ENCODE peak calls at places on chromosomes 5 and 9, in seven cellular contexts. One of them, this sample, is unnamed.
A peak's percentile ranks its signal among the peaks of the same experiment; 100 is the strongest.

GRCh38 chr5:150626853-150627276 is 13.6 kb upstream of the SYNPO start:
- DNase-seq in heart right ventricle: peak; percentile 62
- DNase-seq in PC-9: no peak
- DNase-seq in Peyer's patch: no peak
- DNase-seq in psoas muscle: peak; percentile 76
- DNase-seq in breast epithelium: peak; percentile 60
- DNase-seq in neuronal stem cell: no peak
- DNase-seq in this sample: no peak

GRCh38 chr5:170420809-170421412 is 31.7 kb upstream of the KCNMB1 start:
- DNase-seq in heart right ventricle: peak; percentile 75
- DNase-seq in PC-9: peak; percentile 27
- DNase-seq in Peyer's patch: peak; percentile 73
- DNase-seq in psoas muscle: no peak
- DNase-seq in breast epithelium: peak; percentile 45
- DNase-seq in neuronal stem cell: peak; percentile 78
- DNase-seq in this sample: peak; percentile 23

GRCh38 chr5:148107608-148108007 is 43.8 kb downstream of the SPINK5 start:
- DNase-seq in heart right ventricle: no peak
- DNase-seq in PC-9: no peak
- DNase-seq in Peyer's patch: no peak
- DNase-seq in psoas muscle: no peak
- DNase-seq in breast epithelium: no peak
- DNase-seq in neuronal stem cell: no peak
- DNase-seq in this sample: no peak

GRCh38 chr5:142922223-142922952 is 152.2 kb downstream of the ARHGAP26 start:
- DNase-seq in heart right ventricle: no peak
- DNase-seq in PC-9: no peak
- DNase-seq in Peyer's patch: no peak
- DNase-seq in psoas muscle: no peak
- DNase-seq in breast epithelium: no peak
- DNase-seq in neuronal stem cell: no peak
- DNase-seq in this sample: no peak

GRCh38 chr9:127154390-127155191 is 32.2 kb upstream of the ANGPTL2 start:
- DNase-seq in heart right ventricle: peak; percentile 84
- DNase-seq in PC-9: no peak
- DNase-seq in Peyer's patch: peak; percentile 52
- DNase-seq in psoas muscle: peak; percentile 78
- DNase-seq in breast epithelium: peak; percentile 16
- DNase-seq in neuronal stem cell: no peak
- DNase-seq in this sample: no peak

GRCh38 chr5:174665347-174665746 is 59.0 kb upstream of the MSX2 start:
- DNase-seq in heart right ventricle: no peak
- DNase-seq in PC-9: no peak
- DNase-seq in Peyer's patch: no peak
- DNase-seq in psoas muscle: no peak
- DNase-seq in breast epithelium: no peak
- DNase-seq in neuronal stem cell: no peak
- DNase-seq in this sample: no peak

GRCh38 chr5:117504245-117504644 is 929.6 kb upstream of the SEMA6A start:
- DNase-seq in heart right ventricle: no peak
- DNase-seq in PC-9: no peak
- DNase-seq in Peyer's patch: no peak
- DNase-seq in psoas muscle: no peak
- DNase-seq in breast epithelium: no peak
- DNase-seq in neuronal stem cell: no peak
- DNase-seq in this sample: no peak

GRCh38 chr9:91930475-91930874 is 19.6 kb downstream of the ROR2 start:
- DNase-seq in heart right ventricle: no peak
- DNase-seq in PC-9: no peak
- DNase-seq in Peyer's patch: no peak
- DNase-seq in psoas muscle: no peak
- DNase-seq in breast epithelium: no peak
- DNase-seq in neuronal stem cell: peak; percentile 14
- DNase-seq in this sample: no peak

GRCh38 chr5:175246242-175246891 is 197.6 kb downstream of the DRD1 start:
- DNase-seq in heart right ventricle: no peak
- DNase-seq in PC-9: no peak
- DNase-seq in Peyer's patch: no peak
- DNase-seq in psoas muscle: no peak
- DNase-seq in breast epithelium: no peak
- DNase-seq in neuronal stem cell: no peak
- DNase-seq in this sample: peak; percentile 55

GRCh38 chr9:136679431-136679941 is 7.8 kb downstream of the AGPAT2 start:
- DNase-seq in heart right ventricle: no peak
- DNase-seq in PC-9: no peak
- DNase-seq in Peyer's patch: no peak
- DNase-seq in psoas muscle: peak; percentile 81
- DNase-seq in breast epithelium: peak; percentile 78
- DNase-seq in neuronal stem cell: no peak
- DNase-seq in this sample: no peak

GRCh38 chr5:158874814-158875213 is 224.9 kb downstream of the EBF1 start:
- DNase-seq in heart right ventricle: no peak
- DNase-seq in PC-9: no peak
- DNase-seq in Peyer's patch: no peak
- DNase-seq in psoas muscle: no peak
- DNase-seq in breast epithelium: no peak
- DNase-seq in neuronal stem cell: no peak
- DNase-seq in this sample: no peak

GRCh38 chr9:13970018-13970417 is 343.9 kb downstream of the NFIB start:
- DNase-seq in heart right ventricle: no peak
- DNase-seq in PC-9: no peak
- DNase-seq in Peyer's patch: no peak
- DNase-seq in psoas muscle: no peak
- DNase-seq in breast epithelium: no peak
- DNase-seq in neuronal stem cell: no peak
- DNase-seq in this sample: no peak

GRCh38 chr5:146813748-146814147 is 64.8 kb downstream of the PPP2R2B start:
- DNase-seq in heart right ventricle: no peak
- DNase-seq in PC-9: no peak
- DNase-seq in Peyer's patch: no peak
- DNase-seq in psoas muscle: no peak
- DNase-seq in breast epithelium: no peak
- DNase-seq in neuronal stem cell: no peak
- DNase-seq in this sample: no peak

GRCh38 chr5:176529824-176530195 is 7.4 kb downstream of the RNF44 start:
- DNase-seq in heart right ventricle: no peak
- DNase-seq in PC-9: no peak
- DNase-seq in Peyer's patch: peak; percentile 87
- DNase-seq in psoas muscle: no peak
- DNase-seq in breast epithelium: no peak
- DNase-seq in neuronal stem cell: no peak
- DNase-seq in this sample: no peak

GRCh38 chr5:51382759-51383493 is at the start of gene ISL1:
- DNase-seq in heart right ventricle: no peak
- DNase-seq in PC-9: no peak
- DNase-seq in Peyer's patch: peak; percentile 72
- DNase-seq in psoas muscle: peak; percentile 67
- DNase-seq in breast epithelium: no peak
- DNase-seq in neuronal stem cell: peak; percentile 91
- DNase-seq in this sample: no peak

GRCh38 chr9:33117306-33117705 is 40.8 kb upstream of the SMU1 start:
- DNase-seq in heart right ventricle: no peak
- DNase-seq in PC-9: no peak
- DNase-seq in Peyer's patch: no peak
- DNase-seq in psoas muscle: no peak
- DNase-seq in breast epithelium: no peak
- DNase-seq in neuronal stem cell: no peak
- DNase-seq in this sample: no peak

GRCh38 chr5:78318337-78318736 is 23.8 kb upstream of the AP3B1 start:
- DNase-seq in heart right ventricle: no peak
- DNase-seq in PC-9: no peak
- DNase-seq in Peyer's patch: no peak
- DNase-seq in psoas muscle: no peak
- DNase-seq in breast epithelium: no peak
- DNase-seq in neuronal stem cell: no peak
- DNase-seq in this sample: no peak

GRCh38 chr9:38022995-38023394 is 46.0 kb downstream of the SHB start:
- DNase-seq in heart right ventricle: no peak
- DNase-seq in PC-9: peak; percentile 59
- DNase-seq in Peyer's patch: no peak
- DNase-seq in psoas muscle: no peak
- DNase-seq in breast epithelium: peak; percentile 63
- DNase-seq in neuronal stem cell: no peak
- DNase-seq in this sample: no peak

GRCh38 chr5:1129725-1130082 is 17.8 kb upstream of the SLC12A7 start:
- DNase-seq in heart right ventricle: no peak
- DNase-seq in PC-9: peak; percentile 95
- DNase-seq in Peyer's patch: peak; percentile 85
- DNase-seq in psoas muscle: no peak
- DNase-seq in breast epithelium: no peak
- DNase-seq in neuronal stem cell: no peak
- DNase-seq in this sample: no peak

GRCh38 chr5:15393146-15393545 is 106.8 kb upstream of the FBXL7 start:
- DNase-seq in heart right ventricle: no peak
- DNase-seq in PC-9: no peak
- DNase-seq in Peyer's patch: no peak
- DNase-seq in psoas muscle: no peak
- DNase-seq in breast epithelium: no peak
- DNase-seq in neuronal stem cell: no peak
- DNase-seq in this sample: no peak

GRCh38 chr9:89743576-89744254 is 138.9 kb downstream of the GADD45G start:
- DNase-seq in heart right ventricle: no peak
- DNase-seq in PC-9: no peak
- DNase-seq in Peyer's patch: peak; percentile 64
- DNase-seq in psoas muscle: no peak
- DNase-seq in breast epithelium: peak; percentile 50
- DNase-seq in neuronal stem cell: no peak
- DNase-seq in this sample: no peak

DNA sequence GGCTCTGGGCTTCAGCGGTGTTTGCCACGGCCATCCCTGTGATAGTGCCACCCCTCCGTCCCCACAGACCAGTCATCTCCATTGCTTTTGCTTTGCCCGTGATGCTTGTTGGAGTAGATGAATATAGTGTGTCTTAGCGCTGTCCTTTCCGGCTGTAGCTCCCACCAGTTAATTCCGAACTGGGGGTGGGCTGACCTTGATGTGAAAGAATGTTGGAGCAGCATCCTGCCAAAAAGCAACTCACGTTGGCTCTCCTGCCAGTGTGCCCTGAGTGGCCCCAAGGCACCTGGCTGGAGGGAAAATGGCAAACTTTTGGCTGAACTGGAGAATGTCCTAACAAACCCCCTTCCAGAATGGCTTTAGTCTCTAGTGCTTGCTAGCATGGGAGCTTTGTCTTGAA is 20.0 kb downstream of the CLTA start:
- DNase-seq in heart right ventricle: no peak
- DNase-seq in PC-9: no peak
- DNase-seq in Peyer's patch: no peak
- DNase-seq in psoas muscle: no peak
- DNase-seq in breast epithelium: no peak
- DNase-seq in neuronal stem cell: no peak
- DNase-seq in this sample: no peak
- H3K4me1 ChIP-seq in heart right ventricle: peaks cover 93% of the 10 kb centered on the region
- H3K4me1 ChIP-seq in PC-9: no peaks in the 10 kb centered on the region
- H3K4me1 ChIP-seq in Peyer's patch: no peaks in the 10 kb centered on the region
- H3K4me1 ChIP-seq in psoas muscle: peaks cover 55% of the 10 kb centered on the region
- H3K4me1 ChIP-seq in breast epithelium: no peaks in the 10 kb centered on the region
- H3K4me1 ChIP-seq in neuronal stem cell: peaks cover 13% of the 10 kb centered on the region
- H3K4me1 ChIP-seq in this sample: no peaks in the 10 kb centered on the region

GRCh38 chr9:95044731-95045508 is 272.6 kb downstream of the FANCC start:
- DNase-seq in heart right ventricle: no peak
- DNase-seq in PC-9: no peak
- DNase-seq in Peyer's patch: peak; percentile 79
- DNase-seq in psoas muscle: peak; percentile 87
- DNase-seq in breast epithelium: no peak
- DNase-seq in neuronal stem cell: peak; percentile 69
- DNase-seq in this sample: no peak
- H3K4me3 ChIP-seq in heart right ventricle: peak overlapping the region; percentile 23
- H3K4me3 ChIP-seq in PC-9: no peak overlapping the region
- H3K4me3 ChIP-seq in Peyer's patch: peak overlapping the region; percentile 30
- H3K4me3 ChIP-seq in psoas muscle: peak overlapping the region; percentile 54
- H3K4me3 ChIP-seq in breast epithelium: no peak overlapping the region
- H3K4me3 ChIP-seq in neuronal stem cell: peak overlapping the region; percentile 18
- H3K4me3 ChIP-seq in this sample: peak overlapping the region; percentile 24

DNA sequence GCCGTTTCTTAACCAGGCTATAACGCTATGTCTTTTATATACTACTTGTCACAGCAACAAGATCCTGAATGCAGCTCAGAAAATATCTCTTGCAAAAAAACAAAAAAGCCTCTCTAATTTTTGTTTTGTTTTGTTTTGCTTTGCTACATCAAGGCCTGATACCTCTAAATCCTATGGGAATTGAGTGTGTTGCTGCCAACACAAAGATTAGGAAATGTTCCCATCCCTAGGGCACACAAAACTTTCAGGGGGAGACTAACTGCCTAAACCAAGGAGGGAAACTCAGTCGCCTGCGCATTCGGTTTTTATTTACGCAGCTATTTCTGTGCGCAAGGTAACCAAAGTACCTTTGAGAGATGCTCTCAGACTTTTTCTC is 1.7 kb downstream of the SSBP2 start:
- DNase-seq in heart right ventricle: no peak
- DNase-seq in PC-9: no peak
- DNase-seq in Peyer's patch: no peak
- DNase-seq in psoas muscle: no peak
- DNase-seq in breast epithelium: no peak
- DNase-seq in neuronal stem cell: no peak
- DNase-seq in this sample: no peak
- H3K27ac ChIP-seq in heart right ventricle: peak overlapping the region; percentile 88
- H3K27ac ChIP-seq in PC-9: no peak overlapping the region
- H3K27ac ChIP-seq in Peyer's patch: peak overlapping the region; percentile 88
- H3K27ac ChIP-seq in psoas muscle: peak overlapping the region; percentile 82
- H3K27ac ChIP-seq in breast epithelium: peak overlapping the region; percentile 99
- H3K27ac ChIP-seq in neuronal stem cell: no peak overlapping the region
- H3K27ac ChIP-seq in this sample: no peak overlapping the region

GRCh38 chr9:133580971-133581370 is 28.2 kb downstream of the FAM163B start:
- DNase-seq in heart right ventricle: no peak
- DNase-seq in PC-9: no peak
- DNase-seq in Peyer's patch: no peak
- DNase-seq in psoas muscle: no peak
- DNase-seq in breast epithelium: no peak
- DNase-seq in neuronal stem cell: no peak
- DNase-seq in this sample: no peak

GRCh38 chr9:133581553-133582343 is 27.4 kb downstream of the FAM163B start:
- DNase-seq in heart right ventricle: peak; percentile 66
- DNase-seq in PC-9: no peak
- DNase-seq in Peyer's patch: no peak
- DNase-seq in psoas muscle: no peak
- DNase-seq in breast epithelium: no peak
- DNase-seq in neuronal stem cell: no peak
- DNase-seq in this sample: no peak

GRCh38 chr9:133579601-133580415 is 29.4 kb downstream of the FAM163B start:
- DNase-seq in heart right ventricle: no peak
- DNase-seq in PC-9: no peak
- DNase-seq in Peyer's patch: no peak
- DNase-seq in psoas muscle: no peak
- DNase-seq in breast epithelium: no peak
- DNase-seq in neuronal stem cell: no peak
- DNase-seq in this sample: no peak

GRCh38 chr9:133579231-133579560 is 30.0 kb downstream of the FAM163B start:
- DNase-seq in heart right ventricle: no peak
- DNase-seq in PC-9: no peak
- DNase-seq in Peyer's patch: no peak
- DNase-seq in psoas muscle: no peak
- DNase-seq in breast epithelium: no peak
- DNase-seq in neuronal stem cell: no peak
- DNase-seq in this sample: no peak

DNA sequence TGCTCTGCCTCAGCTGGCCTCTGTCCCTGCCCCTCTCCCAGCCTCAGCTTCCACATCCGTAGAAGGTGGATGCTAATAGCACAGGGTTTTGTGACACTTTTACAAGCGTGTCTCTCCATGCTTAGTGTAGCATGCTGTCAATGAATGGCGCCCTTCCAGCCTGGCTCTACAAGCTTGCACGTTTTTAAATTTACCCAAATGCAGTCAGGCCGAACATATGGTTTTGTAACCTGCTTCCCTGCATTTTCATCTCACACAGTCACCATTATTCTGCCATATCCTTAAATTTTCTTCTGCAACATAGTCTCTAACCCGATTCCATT is 28.8 kb downstream of the FAM163B start:
- DNase-seq in heart right ventricle: no peak
- DNase-seq in PC-9: no peak
- DNase-seq in Peyer's patch: no peak
- DNase-seq in psoas muscle: no peak
- DNase-seq in breast epithelium: no peak
- DNase-seq in neuronal stem cell: no peak
- DNase-seq in this sample: no peak
- H3K4me1 ChIP-seq in heart right ventricle: peaks cover 67% of the 10 kb centered on the region
- H3K4me1 ChIP-seq in PC-9: no peaks in the 10 kb centered on the region
- H3K4me1 ChIP-seq in Peyer's patch: peaks cover 17% of the 10 kb centered on the region
- H3K4me1 ChIP-seq in psoas muscle: peaks cover 3% of the 10 kb centered on the region
- H3K4me1 ChIP-seq in breast epithelium: peaks cover 3% of the 10 kb centered on the region
- H3K4me1 ChIP-seq in neuronal stem cell: peaks cover 32% of the 10 kb centered on the region
- H3K4me1 ChIP-seq in this sample: no peaks in the 10 kb centered on the region

This sample was measured in keratinocyte.